ENCODE peak calls at places on chromosomes 16 and 17, in nine cellular contexts. One of them, this sample, is unnamed. For H3K4me1, the result is how much of the 10 kb centered on the place peaks cover.

GRCh38 chr17:64024781-64025731 is 4.6 kb upstream of the ICAM2 start:
- DNase-seq in K562: no peak
- DNase-seq in CD8-positive, alpha-beta T cell: peak
- DNase-seq in uterus: no peak
- DNase-seq in cardiac muscle cell: no peak
- DNase-seq in kidney: no peak
- DNase-seq in hepatocyte: no peak
- DNase-seq in tibial artery: no peak
- DNase-seq in endodermal cell: peak
- DNase-seq in this sample: no peak

GRCh38 chr17:71902931-71903506 is 217.8 kb upstream of the SOX9 start:
- DNase-seq in K562: no peak
- DNase-seq in CD8-positive, alpha-beta T cell: no peak
- DNase-seq in uterus: no peak
- DNase-seq in cardiac muscle cell: peak
- DNase-seq in kidney: no peak
- DNase-seq in hepatocyte: no peak
- DNase-seq in tibial artery: no peak
- DNase-seq in endodermal cell: no peak
- DNase-seq in this sample: no peak

GRCh38 chr16:89304941-89305705 is 87.6 kb downstream of the ZNF778 start:
- DNase-seq in K562: no peak
- DNase-seq in CD8-positive, alpha-beta T cell: no peak
- DNase-seq in uterus: no peak
- DNase-seq in cardiac muscle cell: no peak
- DNase-seq in kidney: peak
- DNase-seq in hepatocyte: no peak
- DNase-seq in tibial artery: no peak
- DNase-seq in endodermal cell: no peak
- DNase-seq in this sample: no peak

GRCh38 chr17:58308985-58309917 is 19.3 kb downstream of the TSPOAP1 start:
- DNase-seq in K562: no peak
- DNase-seq in CD8-positive, alpha-beta T cell: no peak
- DNase-seq in uterus: no peak
- DNase-seq in cardiac muscle cell: no peak
- DNase-seq in kidney: no peak
- DNase-seq in hepatocyte: no peak
- DNase-seq in tibial artery: no peak
- DNase-seq in endodermal cell: no peak
- DNase-seq in this sample: no peak

GRCh38 chr17:32100971-32101631 is 41.2 kb upstream of the RHOT1 start:
- DNase-seq in K562: no peak
- DNase-seq in CD8-positive, alpha-beta T cell: no peak
- DNase-seq in uterus: no peak
- DNase-seq in cardiac muscle cell: no peak
- DNase-seq in kidney: no peak
- DNase-seq in hepatocyte: no peak
- DNase-seq in tibial artery: no peak
- DNase-seq in endodermal cell: peak
- DNase-seq in this sample: no peak

GRCh38 chr16:85321856-85322271 is 209.6 kb upstream of the CIBAR2 start:
- DNase-seq in K562: peak
- DNase-seq in CD8-positive, alpha-beta T cell: no peak
- DNase-seq in uterus: peak
- DNase-seq in cardiac muscle cell: peak
- DNase-seq in kidney: peak
- DNase-seq in hepatocyte: no peak
- DNase-seq in tibial artery: peak
- DNase-seq in endodermal cell: no peak
- DNase-seq in this sample: no peak

GRCh38 chr17:45265823-45266222 is 3.9 kb upstream of the SPATA32 start:
- DNase-seq in K562: no peak
- DNase-seq in CD8-positive, alpha-beta T cell: no peak
- DNase-seq in uterus: no peak
- DNase-seq in cardiac muscle cell: peak
- DNase-seq in kidney: no peak
- DNase-seq in hepatocyte: peak
- DNase-seq in tibial artery: no peak
- DNase-seq in endodermal cell: no peak
- DNase-seq in this sample: no peak

GRCh38 chr16:88611220-88611821 is 27.1 kb upstream of the IL17C start:
- DNase-seq in K562: no peak
- DNase-seq in CD8-positive, alpha-beta T cell: no peak
- DNase-seq in uterus: no peak
- DNase-seq in cardiac muscle cell: no peak
- DNase-seq in kidney: no peak
- DNase-seq in hepatocyte: no peak
- DNase-seq in tibial artery: no peak
- DNase-seq in endodermal cell: peak
- DNase-seq in this sample: peak

GRCh38 chr17:68101992-68102758 is 66.6 kb downstream of the KPNA2 start:
- DNase-seq in K562: no peak
- DNase-seq in CD8-positive, alpha-beta T cell: peak
- DNase-seq in uterus: peak
- DNase-seq in cardiac muscle cell: no peak
- DNase-seq in kidney: peak
- DNase-seq in hepatocyte: peak
- DNase-seq in tibial artery: peak
- DNase-seq in endodermal cell: peak
- DNase-seq in this sample: peak

GRCh38 chr16:25141648-25142047 is 30.1 kb downstream of the LCMT1 start:
- DNase-seq in K562: no peak
- DNase-seq in CD8-positive, alpha-beta T cell: no peak
- DNase-seq in uterus: peak
- DNase-seq in cardiac muscle cell: peak
- DNase-seq in kidney: no peak
- DNase-seq in hepatocyte: no peak
- DNase-seq in tibial artery: no peak
- DNase-seq in endodermal cell: no peak
- DNase-seq in this sample: no peak

GRCh38 chr16:25148568-25149215 is 37.1 kb downstream of the LCMT1 start:
- DNase-seq in K562: no peak
- DNase-seq in CD8-positive, alpha-beta T cell: no peak
- DNase-seq in uterus: no peak
- DNase-seq in cardiac muscle cell: no peak
- DNase-seq in kidney: no peak
- DNase-seq in hepatocyte: no peak
- DNase-seq in tibial artery: no peak
- DNase-seq in endodermal cell: peak
- DNase-seq in this sample: peak

GRCh38 chr16:25140459-25140858 is 28.9 kb downstream of the LCMT1 start:
- DNase-seq in K562: no peak
- DNase-seq in CD8-positive, alpha-beta T cell: no peak
- DNase-seq in uterus: peak
- DNase-seq in cardiac muscle cell: no peak
- DNase-seq in kidney: no peak
- DNase-seq in hepatocyte: no peak
- DNase-seq in tibial artery: no peak
- DNase-seq in endodermal cell: no peak
- DNase-seq in this sample: no peak

GRCh38 chr16:25138130-25138529 is 26.6 kb downstream of the LCMT1 start:
- DNase-seq in K562: no peak
- DNase-seq in CD8-positive, alpha-beta T cell: no peak
- DNase-seq in uterus: no peak
- DNase-seq in cardiac muscle cell: no peak
- DNase-seq in kidney: no peak
- DNase-seq in hepatocyte: no peak
- DNase-seq in tibial artery: no peak
- DNase-seq in endodermal cell: no peak
- DNase-seq in this sample: no peak

GRCh38 chr16:25143898-25144297 is 32.4 kb downstream of the LCMT1 start:
- DNase-seq in K562: peak
- DNase-seq in CD8-positive, alpha-beta T cell: no peak
- DNase-seq in uterus: no peak
- DNase-seq in cardiac muscle cell: no peak
- DNase-seq in kidney: no peak
- DNase-seq in hepatocyte: no peak
- DNase-seq in tibial artery: no peak
- DNase-seq in endodermal cell: peak
- DNase-seq in this sample: peak
- TF ChIP-seq CTCF in K562: peak
- TF ChIP-seq CTCF in CD8-positive, alpha-beta T cell: no peak
- TF ChIP-seq CTCF in uterus: no peak
- TF ChIP-seq CTCF in cardiac muscle cell: peak
- TF ChIP-seq CTCF in kidney: no peak
- TF ChIP-seq CTCF in hepatocyte: peak
- TF ChIP-seq CTCF in tibial artery: peak
- TF ChIP-seq CTCF in endodermal cell: peak
- TF ChIP-seq CTCF in this sample: peak

GRCh38 chr16:27511657-27512056 is 38.1 kb downstream of the GTF3C1 start:
- DNase-seq in K562: no peak
- DNase-seq in CD8-positive, alpha-beta T cell: no peak
- DNase-seq in uterus: no peak
- DNase-seq in cardiac muscle cell: peak
- DNase-seq in kidney: no peak
- DNase-seq in hepatocyte: no peak
- DNase-seq in tibial artery: no peak
- DNase-seq in endodermal cell: no peak
- DNase-seq in this sample: no peak
- H3K4me3 ChIP-seq in K562: no peak
- H3K4me3 ChIP-seq in CD8-positive, alpha-beta T cell: no peak
- H3K4me3 ChIP-seq in uterus: no peak
- H3K4me3 ChIP-seq in cardiac muscle cell: no peak
- H3K4me3 ChIP-seq in kidney: no peak
- H3K4me3 ChIP-seq in hepatocyte: no peak
- H3K4me3 ChIP-seq in tibial artery: no peak
- H3K4me3 ChIP-seq in endodermal cell: no peak
- H3K4me3 ChIP-seq in this sample: no peak

GRCh38 chr16:63230383-63230782 is 1194.1 kb upstream of the CDH8 start:
- DNase-seq in K562: no peak
- DNase-seq in CD8-positive, alpha-beta T cell: no peak
- DNase-seq in uterus: no peak
- DNase-seq in cardiac muscle cell: no peak
- DNase-seq in kidney: no peak
- DNase-seq in hepatocyte: no peak
- DNase-seq in tibial artery: no peak
- DNase-seq in endodermal cell: no peak
- DNase-seq in this sample: no peak
- H3K4me1 ChIP-seq in K562: under half
- H3K4me1 ChIP-seq in CD8-positive, alpha-beta T cell: under half
- H3K4me1 ChIP-seq in uterus: under half
- H3K4me1 ChIP-seq in cardiac muscle cell: under half
- H3K4me1 ChIP-seq in kidney: under half
- H3K4me1 ChIP-seq in hepatocyte: under half
- H3K4me1 ChIP-seq in tibial artery: under half
- H3K4me1 ChIP-seq in endodermal cell: under half
- H3K4me1 ChIP-seq in this sample: under half

GRCh38 chr16:67914758-67915622 is 16.7 kb downstream of the CTRL start:
- DNase-seq in K562: no peak
- DNase-seq in CD8-positive, alpha-beta T cell: no peak
- DNase-seq in uterus: no peak
- DNase-seq in cardiac muscle cell: no peak
- DNase-seq in kidney: no peak
- DNase-seq in hepatocyte: no peak
- DNase-seq in tibial artery: no peak
- DNase-seq in endodermal cell: peak
- DNase-seq in this sample: no peak

GRCh38 chr16:67907397-67907796 is 14.3 kb downstream of the PSKH1 start:
- DNase-seq in K562: no peak
- DNase-seq in CD8-positive, alpha-beta T cell: no peak
- DNase-seq in uterus: no peak
- DNase-seq in cardiac muscle cell: no peak
- DNase-seq in kidney: no peak
- DNase-seq in hepatocyte: no peak
- DNase-seq in tibial artery: no peak
- DNase-seq in endodermal cell: no peak
- DNase-seq in this sample: no peak

GRCh38 chr16:67915831-67916723 is 15.6 kb downstream of the CTRL start:
- DNase-seq in K562: no peak
- DNase-seq in CD8-positive, alpha-beta T cell: no peak
- DNase-seq in uterus: no peak
- DNase-seq in cardiac muscle cell: no peak
- DNase-seq in kidney: no peak
- DNase-seq in hepatocyte: peak
- DNase-seq in tibial artery: no peak
- DNase-seq in endodermal cell: no peak
- DNase-seq in this sample: no peak

GRCh38 chr16:67909056-67909742 is 16.1 kb downstream of the PSKH1 start:
- DNase-seq in K562: no peak
- DNase-seq in CD8-positive, alpha-beta T cell: no peak
- DNase-seq in uterus: no peak
- DNase-seq in cardiac muscle cell: no peak
- DNase-seq in kidney: no peak
- DNase-seq in hepatocyte: no peak
- DNase-seq in tibial artery: no peak
- DNase-seq in endodermal cell: no peak
- DNase-seq in this sample: no peak

DNA sequence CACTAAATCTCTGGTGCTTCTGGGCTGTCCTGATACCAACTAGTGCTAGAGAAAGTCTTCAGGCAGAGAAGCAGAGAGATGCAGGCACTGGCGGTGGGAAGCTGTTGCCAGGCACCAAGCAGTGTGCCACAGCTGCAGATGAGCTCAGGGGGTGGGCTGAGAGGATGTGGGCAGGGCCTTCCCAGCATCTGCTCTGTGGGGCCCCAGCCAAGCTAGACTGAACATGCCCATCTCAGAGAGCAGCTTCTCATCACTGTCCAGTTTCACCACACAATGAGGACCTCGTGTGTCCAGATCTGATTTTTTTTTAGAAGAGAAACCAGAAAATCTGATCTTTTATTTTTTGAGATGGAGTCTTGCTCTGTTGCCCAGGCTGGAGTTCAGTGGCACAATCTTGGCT is 17.1 kb downstream of the PSKH1 start:
- DNase-seq in K562: no peak
- DNase-seq in CD8-positive, alpha-beta T cell: no peak
- DNase-seq in uterus: no peak
- DNase-seq in cardiac muscle cell: peak
- DNase-seq in kidney: no peak
- DNase-seq in hepatocyte: peak
- DNase-seq in tibial artery: no peak
- DNase-seq in endodermal cell: no peak
- DNase-seq in this sample: no peak
- TF ChIP-seq CTCF in K562: no peak
- TF ChIP-seq CTCF in CD8-positive, alpha-beta T cell: no peak
- TF ChIP-seq CTCF in uterus: no peak
- TF ChIP-seq CTCF in cardiac muscle cell: no peak
- TF ChIP-seq CTCF in kidney: no peak
- TF ChIP-seq CTCF in hepatocyte: no peak
- TF ChIP-seq CTCF in tibial artery: no peak
- TF ChIP-seq CTCF in endodermal cell: no peak
- TF ChIP-seq CTCF in this sample: no peak

This sample was measured in neural progenitor cell.